ENCODE peak calls at places on chromosomes 2 and 18, in four cellular contexts. One of them, this sample, is unnamed.

GRCh38 chr18:76390452-76391035 is 104.5 kb downstream of the ZNF516 start:
- DNase-seq in choroid plexus epithelial cell: no peak
- DNase-seq in K562: no peak
- DNase-seq in hepatocyte: no peak
- DNase-seq in this sample: no peak

GRCh38 chr2:120938132-120938771 is 202.6 kb downstream of the GLI2 start:
- DNase-seq in K562: peak
- DNase-seq in choroid plexus epithelial cell: no peak
- DNase-seq in hepatocyte: no peak
- DNase-seq in this sample: no peak

GRCh38 chr2:77428946-77429345 is 93.2 kb downstream of the LRRTM4 start:
- DNase-seq in K562: no peak
- DNase-seq in hepatocyte: no peak
- DNase-seq in choroid plexus epithelial cell: no peak
- DNase-seq in this sample: no peak

GRCh38 chr2:38788306-38788705 is 10.3 kb downstream of the GEMIN6 start:
- DNase-seq in choroid plexus epithelial cell: no peak
- DNase-seq in hepatocyte: no peak
- DNase-seq in K562: no peak
- DNase-seq in this sample: no peak

GRCh38 chr2:178177066-178177679 is 17.1 kb upstream of the OSBPL6 start:
- DNase-seq in choroid plexus epithelial cell: peak
- DNase-seq in K562: no peak
- DNase-seq in hepatocyte: no peak
- DNase-seq in this sample: peak

GRCh38 chr2:27202829-27203228 is 9.0 kb upstream of the ATRAID start:
- DNase-seq in choroid plexus epithelial cell: peak
- DNase-seq in K562: no peak
- DNase-seq in hepatocyte: no peak
- DNase-seq in this sample: no peak

GRCh38 chr2:39620067-39620466 is 45.6 kb upstream of the TMEM178A start:
- DNase-seq in choroid plexus epithelial cell: peak
- DNase-seq in K562: peak
- DNase-seq in hepatocyte: peak
- DNase-seq in this sample: peak

GRCh38 chr2:58240595-58240937 is 559 bp downstream of the FANCL start:
- DNase-seq in choroid plexus epithelial cell: no peak
- DNase-seq in hepatocyte: peak
- DNase-seq in K562: peak
- DNase-seq in this sample: no peak

DNA sequence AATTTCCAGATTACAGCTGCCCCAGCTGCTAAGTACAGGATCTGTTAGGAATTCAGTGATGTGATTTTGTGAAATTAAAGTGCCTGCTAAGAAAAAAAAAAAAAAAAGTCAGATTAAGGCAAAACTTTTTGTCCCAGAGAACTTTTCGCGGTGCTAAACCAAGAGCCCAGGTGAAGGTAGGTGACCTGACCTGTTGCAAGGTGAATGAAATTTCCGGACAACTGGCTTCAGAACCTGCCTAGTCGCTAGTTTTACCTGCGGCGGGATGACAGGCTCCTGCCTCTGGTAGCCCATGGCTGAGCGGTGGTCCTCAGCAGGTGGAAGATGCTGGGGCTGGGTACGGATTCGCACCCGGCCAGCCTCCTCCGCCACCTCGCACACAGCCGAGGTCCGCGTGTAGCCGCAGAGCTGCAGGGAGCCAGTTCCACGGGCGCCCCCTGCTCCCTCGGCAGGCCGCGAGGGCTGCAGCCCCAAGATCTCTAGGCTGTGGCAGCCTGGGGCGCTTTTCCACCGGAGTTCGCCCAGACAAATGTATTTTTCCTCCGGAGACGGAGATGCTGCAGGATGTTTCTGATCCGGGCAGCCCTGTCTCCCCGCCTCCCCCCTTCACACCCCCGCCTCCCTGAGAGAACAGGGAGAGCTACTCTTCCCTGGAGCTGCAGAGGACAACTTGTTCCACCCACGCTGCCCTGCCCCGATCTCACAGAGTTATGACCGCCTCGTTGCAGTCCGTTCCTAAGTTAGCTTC is at the start of gene SLC38A11:
- DNase-seq in choroid plexus epithelial cell: peak
- DNase-seq in hepatocyte: peak
- DNase-seq in K562: no peak
- DNase-seq in this sample: peak
- TF ChIP-seq CTCF in choroid plexus epithelial cell: peak
- TF ChIP-seq CTCF in hepatocyte: no peak
- TF ChIP-seq CTCF in K562: no peak
- TF ChIP-seq CTCF in this sample: peak

GRCh38 chr18:11728247-11728646 is 39.2 kb downstream of the GNAL start:
- DNase-seq in hepatocyte: peak
- DNase-seq in K562: no peak
- DNase-seq in choroid plexus epithelial cell: peak
- DNase-seq in this sample: no peak
- TF ChIP-seq CTCF in hepatocyte: peak
- TF ChIP-seq CTCF in K562: peak
- TF ChIP-seq CTCF in choroid plexus epithelial cell: peak
- TF ChIP-seq CTCF in this sample: peak

GRCh38 chr2:128172191-128172590 is 81.2 kb downstream of the UGGT1 start:
- DNase-seq in hepatocyte: no peak
- DNase-seq in K562: no peak
- DNase-seq in choroid plexus epithelial cell: peak
- DNase-seq in this sample: no peak
- TF ChIP-seq CTCF in hepatocyte: peak
- TF ChIP-seq CTCF in K562: peak
- TF ChIP-seq CTCF in choroid plexus epithelial cell: peak
- TF ChIP-seq CTCF in this sample: peak

GRCh38 chr18:62187543-62188378 is 706 bp downstream of the RELCH start:
- DNase-seq in K562: peak
- DNase-seq in choroid plexus epithelial cell: peak
- DNase-seq in hepatocyte: peak
- DNase-seq in this sample: peak
- TF ChIP-seq CTCF in K562: peak
- TF ChIP-seq CTCF in choroid plexus epithelial cell: peak
- TF ChIP-seq CTCF in hepatocyte: no peak
- TF ChIP-seq CTCF in this sample: peak

GRCh38 chr2:217873371-217873770 is 129.4 kb downstream of the TNS1 start:
- DNase-seq in hepatocyte: no peak
- DNase-seq in K562: no peak
- DNase-seq in choroid plexus epithelial cell: no peak
- DNase-seq in this sample: no peak

GRCh38 chr2:217875556-217876252 is 127.1 kb downstream of the TNS1 start:
- DNase-seq in choroid plexus epithelial cell: no peak
- DNase-seq in hepatocyte: no peak
- DNase-seq in K562: no peak
- DNase-seq in this sample: peak

GRCh38 chr2:217877866-217878265 is 124.9 kb downstream of the TNS1 start:
- DNase-seq in choroid plexus epithelial cell: no peak
- DNase-seq in hepatocyte: no peak
- DNase-seq in K562: no peak
- DNase-seq in this sample: no peak

GRCh38 chr2:217876253-217876570 is 126.6 kb downstream of the TNS1 start:
- DNase-seq in K562: no peak
- DNase-seq in hepatocyte: no peak
- DNase-seq in choroid plexus epithelial cell: no peak
- DNase-seq in this sample: no peak

GRCh38 chr2:217875138-217875537 is 127.7 kb downstream of the TNS1 start:
- DNase-seq in hepatocyte: no peak
- DNase-seq in K562: no peak
- DNase-seq in choroid plexus epithelial cell: no peak
- DNase-seq in this sample: no peak
- TF ChIP-seq CTCF in hepatocyte: no peak
- TF ChIP-seq CTCF in K562: no peak
- TF ChIP-seq CTCF in choroid plexus epithelial cell: no peak
- TF ChIP-seq CTCF in this sample: no peak

GRCh38 chr2:14828223-14828622 is 195.7 kb downstream of the LRATD1 start:
- DNase-seq in hepatocyte: no peak
- DNase-seq in choroid plexus epithelial cell: no peak
- DNase-seq in K562: no peak
- DNase-seq in this sample: no peak

GRCh38 chr2:14827226-14828023 is 194.9 kb downstream of the LRATD1 start:
- DNase-seq in K562: no peak
- DNase-seq in hepatocyte: no peak
- DNase-seq in choroid plexus epithelial cell: no peak
- DNase-seq in this sample: no peak

GRCh38 chr2:14826518-14826917 is 194.0 kb downstream of the LRATD1 start:
- DNase-seq in choroid plexus epithelial cell: no peak
- DNase-seq in hepatocyte: no peak
- DNase-seq in K562: no peak
- DNase-seq in this sample: no peak

DNA sequence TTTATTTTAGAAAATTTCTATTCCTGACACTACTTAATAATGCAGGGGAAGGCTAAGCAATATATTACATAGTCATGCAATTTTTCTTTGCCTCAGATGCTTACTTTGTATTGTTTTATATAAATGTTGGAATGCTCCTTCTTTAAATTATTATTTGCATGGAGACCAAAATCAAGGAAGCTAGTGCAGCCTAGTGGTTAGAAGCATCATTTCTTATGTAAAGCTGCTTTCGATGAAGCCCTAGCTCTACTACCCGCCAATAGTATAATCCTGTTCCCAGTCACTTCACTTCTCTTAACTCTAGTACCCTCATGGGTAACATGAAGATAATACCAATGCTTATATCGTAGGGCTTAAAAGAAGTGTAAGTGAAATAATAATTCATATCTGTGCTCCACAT is 198.9 kb downstream of the LRATD1 start:
- DNase-seq in K562: no peak
- DNase-seq in hepatocyte: no peak
- DNase-seq in choroid plexus epithelial cell: no peak
- DNase-seq in this sample: no peak
- TF ChIP-seq CTCF in K562: no peak
- TF ChIP-seq CTCF in hepatocyte: no peak
- TF ChIP-seq CTCF in choroid plexus epithelial cell: no peak
- TF ChIP-seq CTCF in this sample: no peak

GRCh38 chr18:13611058-13611615 is 115.2 kb downstream of the FAM210A start:
- DNase-seq in hepatocyte: peak
- DNase-seq in choroid plexus epithelial cell: peak
- DNase-seq in K562: no peak
- DNase-seq in this sample: peak
- TF ChIP-seq CTCF in hepatocyte: no peak
- TF ChIP-seq CTCF in choroid plexus epithelial cell: no peak
- TF ChIP-seq CTCF in K562: no peak
- TF ChIP-seq CTCF in this sample: no peak

GRCh38 chr2:102618452-102619413 is 620 bp upstream of the SLC9A2 start:
- DNase-seq in hepatocyte: peak
- DNase-seq in choroid plexus epithelial cell: peak
- DNase-seq in K562: peak
- DNase-seq in this sample: no peak

GRCh38 chr2:102622646-102623045 is 3.3 kb downstream of the SLC9A2 start:
- DNase-seq in K562: no peak
- DNase-seq in choroid plexus epithelial cell: no peak
- DNase-seq in hepatocyte: no peak
- DNase-seq in this sample: no peak

GRCh38 chr2:102621630-102622029 is 2.3 kb downstream of the SLC9A2 start:
- DNase-seq in hepatocyte: no peak
- DNase-seq in K562: no peak
- DNase-seq in choroid plexus epithelial cell: no peak
- DNase-seq in this sample: no peak

GRCh38 chr2:102620367-102620766 is 1.0 kb downstream of the SLC9A2 start:
- DNase-seq in K562: peak
- DNase-seq in hepatocyte: peak
- DNase-seq in choroid plexus epithelial cell: no peak
- DNase-seq in this sample: no peak

DNA sequence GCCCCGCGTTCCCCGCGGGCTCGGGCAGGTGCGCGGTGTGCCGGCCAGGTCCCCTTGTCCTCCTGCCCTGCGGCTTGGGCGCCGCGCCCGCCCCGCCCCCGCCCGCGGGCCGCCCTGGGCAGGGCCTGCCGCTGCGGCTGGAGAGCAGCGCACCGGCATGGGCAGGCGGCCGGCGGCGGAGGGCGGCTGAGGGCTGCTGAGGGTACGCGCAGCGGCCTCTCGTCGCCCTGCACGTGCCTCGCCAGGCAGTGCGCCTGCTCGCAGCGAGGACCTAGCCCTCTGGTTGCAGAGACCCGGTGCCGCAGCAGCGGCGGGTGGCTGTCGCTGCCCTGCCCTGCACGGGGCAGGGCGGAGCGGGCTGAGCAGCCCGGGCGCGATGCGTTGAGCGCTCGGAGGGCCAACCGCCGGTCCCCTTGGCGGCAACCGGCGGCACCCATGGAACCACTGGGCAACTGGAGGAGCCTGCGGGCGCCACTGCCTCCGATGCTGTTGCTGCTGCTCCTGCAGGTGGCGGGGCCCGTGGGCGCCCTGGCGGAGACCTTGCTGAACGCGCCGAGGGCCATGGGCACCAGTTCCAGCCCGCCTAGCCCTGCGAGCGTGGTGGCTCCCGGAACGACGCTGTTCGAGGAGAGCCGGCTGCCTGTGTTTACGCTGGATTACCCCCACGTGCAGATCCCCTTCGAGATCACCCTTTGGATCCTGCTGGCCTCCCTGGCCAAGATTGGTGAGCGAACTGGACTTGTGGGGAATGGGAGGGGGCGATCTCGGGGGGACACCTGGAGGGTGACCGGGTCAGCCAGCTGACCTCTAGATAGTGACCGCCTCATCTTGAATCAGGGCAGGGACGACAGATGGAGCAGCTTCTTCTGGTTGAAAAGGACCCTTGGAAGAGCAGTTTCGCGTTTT is at the start of gene SLC9A2:
- DNase-seq in choroid plexus epithelial cell: no peak
- DNase-seq in hepatocyte: peak
- DNase-seq in K562: peak
- DNase-seq in this sample: no peak
- TF ChIP-seq CTCF in choroid plexus epithelial cell: no peak
- TF ChIP-seq CTCF in hepatocyte: peak
- TF ChIP-seq CTCF in K562: no peak
- TF ChIP-seq CTCF in this sample: no peak

This sample was measured in HFFc6.